ENCODE peak calls at places on chromosomes 11 and 22, in seven cellular contexts. M is thoracic aorta, G is body of pancreas, S is brain microvascular endothelial cell, X is IMR-90, U is neural progenitor cell, N is psoas muscle. K is an unnamed sample.

GRCh38 chr22:29524440-29525191 is 28.9 kb downstream of the THOC5 start:
- DNase-seq in M (no peak), G (peak; percentile 40), U (peak; percentile 59), S (peak; percentile 12), X (peak; percentile 13), N (no peak), K (no peak)

GRCh38 chr22:33202455-33202854 is 144.3 kb upstream of the SYN3 start:
- DNase-seq in S (no peak), N (no peak), X (no peak), U (no peak), G (no peak), M (no peak), K (no peak)

GRCh38 chr11:130671801-130672700 is 223.6 kb downstream of the ADAMTS15 start:
- DNase-seq in U (peak; percentile 51), G (peak; percentile 62), N (peak; percentile 73), M (peak; percentile 75), S (peak; percentile 88), X (peak; percentile 94), K (peak; percentile 63)

GRCh38 chr22:26322179-26322905 is 106.7 kb upstream of the ASPHD2 start:
- DNase-seq in N (peak; percentile 73), S (peak; percentile 71), G (no peak), X (peak; percentile 77), M (no peak), U (no peak), K (no peak)

GRCh38 chr11:29243616-29244015 is 773.2 kb downstream of the KCNA4 start:
- DNase-seq in U (no peak), G (no peak), N (no peak), M (no peak), X (peak; percentile 72), S (no peak), K (no peak)

GRCh38 chr11:5719703-5720495 is 16.3 kb upstream of the OR56B1 start:
- DNase-seq in S (no peak), G (no peak), U (no peak), N (no peak), M (no peak), X (no peak), K (no peak)

GRCh38 chr11:113562981-113563461 is 87.8 kb upstream of the DRD2 start:
- DNase-seq in X (no peak), M (no peak), U (no peak), S (no peak), N (no peak), G (no peak), K (no peak)

GRCh38 chr11:110431212-110432073 is 1.7 kb downstream of the FDX1 start:
- DNase-seq in S (no peak), G (no peak), N (no peak), X (peak; percentile 31), M (no peak), U (peak; percentile 2), K (no peak)

GRCh38 chr11:130208241-130209127 is 48.9 kb downstream of the ST14 start:
- DNase-seq in S (no peak), X (no peak), U (no peak), M (no peak), N (no peak), G (peak; percentile 6), K (no peak)

GRCh38 chr11:117457031-117457785 is 129.6 kb downstream of the CEP164 start:
- DNase-seq in S (no peak), G (peak; percentile 53), N (no peak), M (no peak), U (no peak), X (no peak), K (no peak)

GRCh38 chr22:44214764-44215163 is 34.0 kb downstream of the PARVG start:
- DNase-seq in M (no peak), X (no peak), S (no peak), U (no peak), G (no peak), N (no peak), K (no peak)

GRCh38 chr11:3807856-3808845 is at the start of gene PGAP2:
- DNase-seq in M (no peak), N (peak; percentile 75), U (peak; percentile 91), S (peak; percentile 49), G (peak; percentile 73), X (peak; percentile 35), K (peak; percentile 60)

GRCh38 chr11:67126986-67127385 is 7.9 kb downstream of the KDM2A start:
- DNase-seq in N (no peak), X (no peak), U (no peak), M (no peak), S (no peak), G (no peak), K (no peak)

DNA sequence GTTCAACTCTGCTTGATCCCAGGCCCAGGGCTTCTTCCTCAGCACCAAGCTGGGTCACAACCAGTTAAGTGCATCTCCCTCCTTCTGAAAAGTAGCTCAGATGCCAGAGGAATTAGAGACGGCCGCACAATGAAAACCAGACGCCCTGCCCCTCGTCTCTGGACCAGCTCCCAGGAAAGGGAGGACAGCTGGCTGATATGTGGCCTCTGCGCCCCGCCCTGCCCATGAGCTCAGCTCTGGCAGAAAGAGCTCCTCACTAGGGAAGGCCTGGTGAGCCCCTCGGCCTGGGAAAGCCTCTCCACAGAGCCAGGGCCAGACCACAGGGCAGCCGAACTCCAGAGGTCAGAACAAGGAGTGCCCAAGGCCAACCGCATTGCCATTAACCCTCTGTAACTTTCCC is 18.1 kb upstream of the SCGB1A1 start:
- DNase-seq in G (peak; percentile 44), N (peak; percentile 89), X (peak; percentile 74), S (peak; percentile 29), U (no peak), M (peak; percentile 51), K (peak; percentile 56)
- H3K4me3 ChIP-seq in G (no peak overlapping the region), N (peak overlapping the region; percentile 4), X (no peak overlapping the region), S (no peak overlapping the region), U (no peak overlapping the region), M (peak overlapping the region; percentile 51), K (no peak overlapping the region)

GRCh38 chr11:119316017-119316728 is 757 bp downstream of the MCAM start:
- DNase-seq in M (peak; percentile 76), G (peak; percentile 69), U (peak; percentile 34), X (no peak), N (peak; percentile 76), S (no peak), K (peak; percentile 87)

GRCh38 chr11:119316729-119317591 is at the start of gene MCAM:
- DNase-seq in U (peak; percentile 81), M (no peak), N (no peak), G (peak; percentile 41), X (peak; percentile 48), S (no peak), K (no peak)

GRCh38 chr11:119315139-119316016 is 1.6 kb downstream of the MCAM start:
- DNase-seq in G (peak; percentile 56), U (peak; percentile 61), M (no peak), N (no peak), S (no peak), X (no peak), K (no peak)

GRCh38 chr11:119317592-119318239 is 786 bp upstream of the MCAM start:
- DNase-seq in S (no peak), M (no peak), G (no peak), U (no peak), N (no peak), X (no peak), K (no peak)

DNA sequence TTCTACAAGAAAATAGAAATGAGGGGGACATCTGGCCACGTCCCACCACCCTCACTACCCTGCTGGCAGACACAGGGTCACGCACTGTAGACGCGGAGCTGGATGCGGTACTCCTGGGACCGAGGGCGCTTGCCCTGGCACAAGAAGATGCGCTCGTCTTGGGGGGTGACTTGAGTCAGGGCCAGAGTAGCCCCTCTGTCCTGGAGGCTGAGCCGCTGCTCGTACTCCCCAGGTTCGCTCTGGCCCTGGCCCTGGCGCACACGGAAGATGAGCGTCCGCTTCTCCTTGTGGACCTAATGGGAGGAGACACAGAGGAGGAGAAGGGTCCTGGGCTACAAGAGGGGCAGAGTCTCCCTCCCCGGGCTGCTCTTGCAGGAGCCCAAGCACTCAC is 2.2 kb downstream of the MCAM start:
- DNase-seq in N (no peak), U (no peak), X (no peak), G (no peak), M (no peak), S (no peak), K (no peak)
- H3K27ac ChIP-seq in N (peak overlapping the region; percentile 80), U (no peak overlapping the region), X (no peak overlapping the region), G (peak overlapping the region; percentile 80), M (peak overlapping the region; percentile 99), S (no peak overlapping the region), K (peak overlapping the region; percentile 96)

DNA sequence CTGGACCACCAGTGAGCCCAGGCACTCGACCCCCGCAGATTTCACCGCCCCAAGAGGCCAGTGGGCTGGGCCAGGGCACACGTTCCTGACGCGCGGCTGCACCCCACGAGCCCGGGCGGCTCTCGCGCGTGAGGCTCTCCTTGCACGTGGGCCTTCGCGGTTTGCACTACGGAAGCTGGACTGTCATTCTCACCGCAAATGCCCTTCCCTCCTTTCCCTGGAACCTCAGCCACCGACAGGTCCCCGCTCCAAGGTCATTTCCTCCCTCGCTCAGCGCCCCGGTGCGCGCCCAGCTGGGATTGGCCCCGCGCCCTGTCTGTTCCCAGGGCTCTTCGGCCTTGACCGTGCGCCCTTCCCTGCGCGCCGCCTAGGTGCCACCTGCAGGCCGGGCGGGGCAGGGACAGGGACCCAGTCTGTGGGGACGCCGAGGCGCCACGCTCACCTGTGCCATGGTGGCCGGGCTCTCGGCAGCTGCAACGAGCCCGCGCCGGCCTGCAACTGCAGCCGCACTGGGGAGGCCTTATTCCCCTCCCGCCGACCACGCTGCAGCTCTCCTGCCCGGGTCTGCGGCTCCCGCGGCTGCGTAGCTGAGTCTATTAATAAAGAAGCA is 2.1 kb upstream of the CPT1A start:
- DNase-seq in X (no peak), M (no peak), S (no peak), G (peak; percentile 95), N (peak; percentile 78), U (peak; percentile 57), K (peak; percentile 21)
- TF ChIP-seq CTCF in X (peak; percentile 5), M (peak; percentile 33), S (peak; percentile 39), G (peak; percentile 93), N (peak; percentile 32), U (peak; percentile 30), K (peak; percentile 34)

DNA sequence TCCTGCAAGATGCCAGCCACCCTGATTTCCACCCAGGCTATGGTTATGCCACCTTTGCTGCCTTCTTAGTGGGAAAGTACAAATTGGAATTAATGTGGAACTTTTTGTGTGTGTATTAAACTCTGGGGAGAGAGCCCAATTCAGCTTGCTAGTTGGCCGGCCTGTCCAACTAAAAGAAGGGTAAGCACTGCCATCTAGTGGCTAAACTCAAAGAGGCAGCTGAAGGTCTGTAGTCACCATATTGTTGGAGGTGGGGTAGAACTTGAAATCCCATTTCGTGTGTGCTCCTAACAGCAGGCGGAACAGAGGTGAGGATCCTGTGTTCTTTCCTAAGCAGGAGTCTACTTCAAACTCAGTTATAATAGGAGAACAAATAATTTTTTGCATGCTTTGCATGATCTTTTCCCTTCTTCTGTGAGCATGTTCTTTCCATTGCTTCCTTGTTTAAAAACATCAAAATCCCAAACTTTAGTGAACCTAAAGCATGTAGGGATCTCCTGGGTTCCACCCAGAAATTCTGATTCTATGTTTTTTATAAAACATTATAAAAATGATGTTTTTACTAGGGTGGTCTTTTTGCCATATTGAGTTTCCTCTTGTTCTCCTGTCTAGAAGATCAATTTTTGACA is 138.8 kb upstream of the SORL1-AS1 start:
- DNase-seq in X (peak; percentile 80), S (peak; percentile 80), G (peak; percentile 79), M (peak; percentile 35), U (peak; percentile 84), N (no peak), K (no peak)
- H3K4me3 ChIP-seq in X (no peak overlapping the region), S (no peak overlapping the region), G (no peak overlapping the region), M (no peak overlapping the region), U (no peak overlapping the region), N (no peak overlapping the region), K (no peak overlapping the region)

K was measured in dorsolateral prefrontal cortex.